ENCODE peak calls at places on chromosomes 16 and 17, in five cellular contexts. One of them, this sample, is unnamed.

GRCh38 chr16:11743308-11744074 is 834 bp upstream of the TXNDC11 start:
- DNase-seq in kidney: peak; percentile 70
- DNase-seq in ACHN: peak; percentile 32
- DNase-seq in cardiac fibroblast: peak; percentile 76
- DNase-seq in hepatic stellate cell: no peak
- DNase-seq in this sample: peak; percentile 26

GRCh38 chr16:10490141-10490540 is 90.3 kb downstream of the EMP2 start:
- DNase-seq in cardiac fibroblast: no peak
- DNase-seq in hepatic stellate cell: no peak
- DNase-seq in kidney: no peak
- DNase-seq in ACHN: no peak
- DNase-seq in this sample: no peak

GRCh38 chr16:73122604-73123386 is 74.9 kb upstream of the ZFHX3 start:
- DNase-seq in kidney: no peak
- DNase-seq in hepatic stellate cell: peak; percentile 17
- DNase-seq in cardiac fibroblast: peak; percentile 62
- DNase-seq in ACHN: no peak
- DNase-seq in this sample: peak; percentile 24

GRCh38 chr17:2067559-2067958 is 12.7 kb downstream of the HIC1 start:
- DNase-seq in cardiac fibroblast: peak; percentile 86
- DNase-seq in ACHN: no peak
- DNase-seq in kidney: no peak
- DNase-seq in hepatic stellate cell: no peak
- DNase-seq in this sample: peak; percentile 84

GRCh38 chr16:49934557-49935260 is 78.8 kb upstream of the ZNF423 start:
- DNase-seq in hepatic stellate cell: no peak
- DNase-seq in ACHN: no peak
- DNase-seq in cardiac fibroblast: no peak
- DNase-seq in kidney: no peak
- DNase-seq in this sample: no peak

GRCh38 chr16:10983175-10983558 is 38.8 kb downstream of the CLEC16A start:
- DNase-seq in kidney: no peak
- DNase-seq in cardiac fibroblast: no peak
- DNase-seq in hepatic stellate cell: no peak
- DNase-seq in ACHN: no peak
- DNase-seq in this sample: no peak

GRCh38 chr16:24851700-24852099 is 5.9 kb downstream of the SLC5A11 start:
- DNase-seq in kidney: no peak
- DNase-seq in hepatic stellate cell: no peak
- DNase-seq in ACHN: no peak
- DNase-seq in cardiac fibroblast: no peak
- DNase-seq in this sample: peak; percentile 54

GRCh38 chr17:6259899-6260298 is 175.0 kb downstream of the AIPL1 start:
- DNase-seq in ACHN: no peak
- DNase-seq in cardiac fibroblast: no peak
- DNase-seq in hepatic stellate cell: no peak
- DNase-seq in kidney: no peak
- DNase-seq in this sample: no peak

GRCh38 chr16:79865918-79866317 is 265.4 kb upstream of the MAF start:
- DNase-seq in cardiac fibroblast: no peak
- DNase-seq in hepatic stellate cell: no peak
- DNase-seq in kidney: no peak
- DNase-seq in ACHN: no peak
- DNase-seq in this sample: no peak

GRCh38 chr17:35577826-35578194 is 561 bp downstream of the PEX12 start:
- DNase-seq in cardiac fibroblast: peak; percentile 11
- DNase-seq in ACHN: peak; percentile 18
- DNase-seq in hepatic stellate cell: no peak
- DNase-seq in kidney: no peak
- DNase-seq in this sample: no peak

GRCh38 chr16:70395345-70395901 is 43.5 kb downstream of the ST3GAL2 start:
- DNase-seq in hepatic stellate cell: peak; percentile 60
- DNase-seq in cardiac fibroblast: peak; percentile 57
- DNase-seq in ACHN: peak; percentile 67
- DNase-seq in kidney: no peak
- DNase-seq in this sample: peak; percentile 59

GRCh38 chr16:51327001-51327400 is 175.9 kb upstream of the SALL1 start:
- DNase-seq in hepatic stellate cell: no peak
- DNase-seq in kidney: no peak
- DNase-seq in cardiac fibroblast: peak; percentile 56
- DNase-seq in ACHN: no peak
- DNase-seq in this sample: no peak

GRCh38 chr16:88905563-88905962 is 39.1 kb upstream of the PABPN1L start:
- DNase-seq in ACHN: no peak
- DNase-seq in hepatic stellate cell: no peak
- DNase-seq in cardiac fibroblast: no peak
- DNase-seq in kidney: no peak
- DNase-seq in this sample: no peak

GRCh38 chr16:85391769-85392583 is 221.1 kb upstream of the GSE1 start:
- DNase-seq in cardiac fibroblast: no peak
- DNase-seq in kidney: peak; percentile 39
- DNase-seq in ACHN: no peak
- DNase-seq in hepatic stellate cell: no peak
- DNase-seq in this sample: no peak